ENCODE peak calls at places on chromosomes 2 and 18, in four cellular contexts. R, M, G and E are unnamed samples. For H3K4me1, the result is how much of the 10 kb centered on the place peaks cover.

GRCh38 chr2:163213699-163214098 is 375.1 kb upstream of the KCNH7 start:
- DNase-seq in R (no peak), M (no peak), G (no peak), E (no peak)

GRCh38 chr2:215899111-215900074 is 114.0 kb downstream of the MREG start:
- DNase-seq in R (no peak), M (no peak), G (no peak), E (no peak)

GRCh38 chr2:134365356-134365755 is 111.5 kb downstream of the MGAT5 start:
- DNase-seq in R (no peak), M (peak), G (peak), E (no peak)

GRCh38 chr2:201228271-201228911 is 31.9 kb upstream of the CASP8 start:
- DNase-seq in R (no peak), M (no peak), G (no peak), E (no peak)

GRCh38 chr2:235979753-235980459 is 188.3 kb downstream of the GBX2 start:
- DNase-seq in R (no peak), M (no peak), G (no peak), E (no peak)

GRCh38 chr2:161578998-161579397 is 45.2 kb upstream of the SLC4A10 start:
- DNase-seq in R (no peak), M (no peak), G (no peak), E (no peak)

GRCh38 chr2:189022002-189022401 is 47.8 kb downstream of the COL3A1 start:
- DNase-seq in R (no peak), M (no peak), G (no peak), E (no peak)

GRCh38 chr2:1769703-1770422 is 25.5 kb upstream of the PXDN start:
- DNase-seq in R (peak), M (peak), G (peak), E (peak)

GRCh38 chr2:238242731-238243495 is 3.1 kb upstream of the HES6 start:
- DNase-seq in R (peak), M (no peak), G (no peak), E (no peak)

GRCh38 chr2:208069186-208069585 is 43.9 kb upstream of the PLEKHM3 start:
- DNase-seq in R (no peak), M (no peak), G (no peak), E (no peak)

GRCh38 chr18:36352384-36352783 is 54.9 kb downstream of the FHOD3 start:
- DNase-seq in R (no peak), M (no peak), G (no peak), E (no peak)

GRCh38 chr18:45638544-45638943 is 23.3 kb downstream of the SLC14A2 start:
- DNase-seq in R (no peak), M (no peak), G (no peak), E (no peak)

GRCh38 chr2:148812306-148812705 is 62.7 kb upstream of the KIF5C start:
- DNase-seq in R (no peak), M (no peak), G (no peak), E (no peak)

GRCh38 chr2:119645173-119645846 is 33.7 kb upstream of the TMEM177 start:
- DNase-seq in R (no peak), M (no peak), G (no peak), E (no peak)

GRCh38 chr2:25491003-25491696 is 149.4 kb upstream of the DNMT3A start:
- DNase-seq in R (no peak), M (no peak), G (no peak), E (peak)

GRCh38 chr18:65287642-65288041 is 463.2 kb upstream of the CDH7 start:
- DNase-seq in R (no peak), M (no peak), G (no peak), E (no peak)

GRCh38 chr2:173831312-173832229 is 133.6 kb downstream of the SP3 start:
- DNase-seq in R (no peak), M (no peak), G (no peak), E (no peak)

GRCh38 chr2:60551241-60552095 is 2.0 kb downstream of the BCL11A start:
- DNase-seq in R (no peak), M (no peak), G (no peak), E (no peak)
- TF ChIP-seq TCF7L2 in R (no peak), M (no peak), G (no peak), E (no peak)

GRCh38 chr2:106890611-106891010 is 4.6 kb upstream of the ST6GAL2 start:
- DNase-seq in R (no peak), M (no peak), G (no peak), E (no peak)
- TF ChIP-seq CTCF in R (no peak), M (no peak), G (no peak), E (no peak)

DNA sequence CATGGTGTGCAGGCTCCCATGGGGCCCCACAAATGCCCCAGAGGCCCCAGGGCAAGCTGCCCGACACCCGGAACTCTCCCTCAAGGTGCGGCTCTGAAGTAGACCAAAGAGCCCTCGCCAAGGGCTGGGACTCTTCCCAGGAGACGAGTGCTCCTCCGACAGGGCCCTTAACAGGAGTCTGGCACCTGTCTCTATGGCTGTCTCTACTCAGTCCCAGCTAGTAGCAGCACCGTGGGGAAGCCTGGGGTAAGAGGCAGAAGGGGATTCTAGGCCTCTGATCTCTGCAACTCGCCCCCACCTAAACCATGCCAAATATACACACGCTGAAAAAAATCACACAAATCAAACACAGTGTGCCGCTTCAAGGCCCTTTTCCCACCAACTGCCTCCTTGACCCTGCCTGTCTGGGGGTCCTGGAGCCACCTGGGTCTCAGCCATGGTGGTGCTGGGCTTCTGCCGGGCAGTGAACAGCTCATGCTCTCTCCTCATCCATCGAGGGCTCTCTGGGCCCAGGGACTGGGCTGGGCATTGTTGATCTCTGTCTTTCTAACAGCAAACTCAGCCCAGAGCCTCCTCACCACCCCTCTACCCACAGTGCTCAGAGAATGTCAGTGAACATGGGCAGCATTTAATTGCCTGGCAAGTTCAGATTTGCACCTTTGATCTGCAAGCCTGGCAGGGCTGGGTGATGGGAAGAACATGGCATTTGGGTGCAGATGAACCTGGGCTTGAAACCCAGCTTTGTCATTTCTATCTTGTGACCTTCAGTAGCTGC is 46.3 kb downstream of the SDC1 start:
- DNase-seq in R (no peak), M (no peak), G (no peak), E (no peak)
- H3K4me1 ChIP-seq in R (half or more), M (under half), G (under half), E (under half)

GRCh38 chr18:78871631-78872030 is 108.0 kb upstream of the SALL3 start:
- DNase-seq in R (no peak), M (no peak), G (no peak), E (no peak)

GRCh38 chr18:78875998-78876650 is 103.5 kb upstream of the SALL3 start:
- DNase-seq in R (no peak), M (no peak), G (no peak), E (no peak)

GRCh38 chr18:78876868-78877267 is 102.8 kb upstream of the SALL3 start:
- DNase-seq in R (no peak), M (no peak), G (no peak), E (no peak)

GRCh38 chr18:78875268-78875997 is 104.2 kb upstream of the SALL3 start:
- DNase-seq in R (peak), M (peak), G (peak), E (peak)

DNA sequence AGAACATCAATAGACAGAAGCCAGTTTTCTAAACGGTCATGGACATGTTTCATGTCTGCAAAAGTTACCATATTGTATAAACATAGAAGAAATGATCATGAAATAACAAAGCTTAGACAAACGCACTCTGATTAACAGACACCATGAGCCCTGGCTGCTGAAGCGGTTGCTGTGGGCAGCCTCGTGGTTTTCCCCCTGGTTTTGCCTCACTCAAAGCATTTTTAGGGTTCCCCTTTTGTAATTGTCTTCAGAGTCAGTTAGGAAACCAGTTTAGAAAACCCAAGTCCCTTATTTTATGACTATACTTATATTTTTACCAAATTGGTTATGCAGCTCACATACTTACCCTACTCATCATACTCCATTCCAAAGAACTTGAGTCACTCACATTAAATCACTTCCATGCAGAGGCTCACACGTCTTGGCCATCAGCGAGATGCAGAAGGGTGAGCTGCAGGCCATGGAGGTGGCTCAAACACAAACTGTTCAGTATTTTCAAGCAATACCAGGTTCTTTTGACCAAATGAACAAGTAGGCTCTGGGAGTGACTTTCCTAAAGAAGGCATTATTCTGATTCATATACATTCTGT is 105.6 kb upstream of the SALL3 start:
- DNase-seq in R (no peak), M (no peak), G (no peak), E (no peak)
- TF ChIP-seq TCF7L2 in R (no peak), M (no peak), G (no peak), E (no peak)

GRCh38 chr2:126973745-126974144 is 75.1 kb downstream of the TEX51 start:
- DNase-seq in R (no peak), M (no peak), G (no peak), E (no peak)

GRCh38 chr2:126970583-126970982 is 71.9 kb downstream of the TEX51 start:
- DNase-seq in R (no peak), M (no peak), G (no peak), E (no peak)

GRCh38 chr2:126971162-126971480 is 72.4 kb downstream of the TEX51 start:
- DNase-seq in R (no peak), M (no peak), G (no peak), E (no peak)

GRCh38 chr2:126971481-126972271 is 73.0 kb downstream of the TEX51 start:
- DNase-seq in R (peak), M (peak), G (peak), E (peak)

DNA sequence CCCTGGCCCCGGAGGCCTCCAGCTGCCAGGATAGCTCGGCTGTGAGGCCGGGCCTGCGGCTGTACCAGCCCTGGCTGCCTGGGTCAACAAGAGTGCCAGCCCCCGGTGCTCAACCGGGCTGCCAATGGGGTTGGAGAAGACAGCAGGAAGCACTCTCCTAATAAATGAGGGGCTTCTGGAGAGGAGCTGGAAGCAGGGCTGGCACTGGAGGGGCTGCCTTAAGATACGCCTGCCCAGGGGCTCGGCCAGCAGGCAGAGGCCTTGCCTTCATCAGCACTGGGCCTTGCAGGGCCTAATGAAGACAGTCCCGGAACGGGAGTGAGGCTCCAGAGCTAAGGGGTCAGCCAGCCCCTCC is 73.6 kb downstream of the TEX51 start:
- DNase-seq in R (no peak), M (no peak), G (no peak), E (no peak)
- TF ChIP-seq CTCF in R (no peak), M (peak), G (no peak), E (peak)

GRCh38 chr18:58965930-58966662 is 101.4 kb downstream of the ZNF532 start:
- DNase-seq in R (no peak), M (no peak), G (no peak), E (no peak)

GRCh38 chr18:58975296-58975695 is 110.6 kb downstream of the ZNF532 start:
- DNase-seq in R (no peak), M (no peak), G (no peak), E (no peak)

GRCh38 chr18:58967643-58968291 is 103.1 kb downstream of the ZNF532 start:
- DNase-seq in R (no peak), M (no peak), G (no peak), E (no peak)

GRCh38 chr18:58966704-58967103 is 102.0 kb downstream of the ZNF532 start:
- DNase-seq in R (no peak), M (no peak), G (no peak), E (no peak)

GRCh38 chr18:58970943-58971799 is 106.5 kb downstream of the ZNF532 start:
- DNase-seq in R (no peak), M (no peak), G (no peak), E (no peak)
- H3K4me1 ChIP-seq in R (under half), M (under half), G (under half), E (under half)

GRCh38 chr18:74457043-74457742 is at the start of gene DIPK1C:
- DNase-seq in R (no peak), M (no peak), G (no peak), E (no peak)
- TF ChIP-seq TCF7L2 in R (no peak), M (no peak), G (no peak), E (no peak)

DNA sequence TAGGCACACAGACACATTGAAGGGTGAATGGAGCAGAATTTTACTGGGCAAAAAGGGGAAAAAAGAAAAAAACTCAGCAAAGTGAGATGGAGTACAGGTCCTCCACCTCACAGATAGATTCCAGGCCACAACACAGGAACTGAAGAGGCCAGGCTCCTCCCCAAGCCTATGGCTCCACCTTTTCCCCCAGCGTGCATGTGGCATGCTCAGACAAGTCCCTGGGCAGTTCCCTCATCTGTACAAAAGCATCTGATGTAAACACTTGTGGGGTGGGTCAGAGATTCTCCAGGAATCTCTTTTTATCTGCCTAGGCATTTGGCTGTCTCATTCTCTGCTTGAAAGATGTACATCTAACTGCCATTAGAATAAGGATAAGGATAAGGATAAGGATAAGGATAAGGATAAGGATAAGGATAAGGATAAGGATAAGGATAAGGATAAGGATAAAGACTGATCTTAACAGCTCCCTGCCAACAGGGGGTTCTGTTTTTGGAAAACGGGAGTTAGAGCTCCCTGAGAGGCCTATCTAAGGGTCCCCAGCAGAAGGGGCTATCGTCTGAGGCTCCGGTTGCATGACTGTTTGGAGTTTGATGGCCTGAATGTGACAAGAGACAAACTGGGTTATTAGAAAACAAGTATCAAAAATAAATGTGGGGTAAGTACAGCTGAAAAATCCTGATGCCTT is 17.2 kb upstream of the ASXL3 start:
- DNase-seq in R (peak), M (no peak), G (peak), E (no peak)
- TF ChIP-seq CTCF in R (no peak), M (no peak), G (no peak), E (no peak)

GRCh38 chr18:23502516-23503037 is 734 bp upstream of the RMC1 start:
- DNase-seq in R (no peak), M (no peak), G (peak), E (no peak)
- H3K4me1 ChIP-seq in R (under half), M (under half), G (under half), E (under half)